ENCODE peak calls at places on chromosomes 2 and 18, in four cellular contexts. B, H, F and R are unnamed samples.

GRCh38 chr18:59971871-59972270 is 72.1 kb downstream of the PMAIP1 start:
- DNase-seq in F (no peak), H (no peak), B (no peak), R (no peak)

GRCh38 chr2:42095923-42096408 is 48.1 kb downstream of the PKDCC start:
- DNase-seq in B (peak; percentile 83), F (peak; percentile 54), H (peak; percentile 83), R (peak; percentile 84)

GRCh38 chr2:2846379-2847130 is 515.5 kb upstream of the MYT1L start:
- DNase-seq in F (peak; percentile 94), B (peak; percentile 74), H (no peak), R (no peak)

GRCh38 chr2:172788871-172789270 is 53.2 kb downstream of the RAPGEF4 start:
- DNase-seq in H (no peak), F (no peak), B (no peak), R (no peak)

GRCh38 chr18:5036523-5036922 is 160.5 kb downstream of the AKAIN1 start:
- DNase-seq in B (no peak), H (no peak), F (no peak), R (no peak)

GRCh38 chr2:128445533-128445900 is 126.8 kb upstream of the HS6ST1 start:
- DNase-seq in B (no peak), H (no peak), F (no peak), R (no peak)

GRCh38 chr18:44709297-44710117 is 28.8 kb downstream of the SETBP1 start:
- DNase-seq in H (no peak), B (no peak), F (no peak), R (no peak)

GRCh38 chr2:171046056-171046560 is 114.6 kb downstream of the TLK1 start:
- DNase-seq in B (no peak), F (no peak), H (peak; percentile 55), R (no peak)

GRCh38 chr2:236393581-236393980 is 129.4 kb upstream of the ASB18 start:
- DNase-seq in B (no peak), F (no peak), H (no peak), R (no peak)

GRCh38 chr2:168541887-168542286 is 85.8 kb downstream of the CERS6 start:
- DNase-seq in F (no peak), B (no peak), H (no peak), R (no peak)

GRCh38 chr2:226699321-226699720 is 100.3 kb downstream of the IRS1 start:
- DNase-seq in F (peak; percentile 4), B (peak; percentile 22), H (peak; percentile 59), R (peak; percentile 62)

GRCh38 chr2:52676056-52676455 is 1091.5 kb upstream of the CHAC2 start:
- DNase-seq in B (no peak), F (no peak), H (peak; percentile 50), R (no peak)

GRCh38 chr18:25349926-25350560 is 1.9 kb downstream of the ZNF521 start:
- DNase-seq in F (no peak), B (no peak), H (peak; percentile 13), R (peak; percentile 64)

GRCh38 chr2:96156926-96157648 is 11.8 kb upstream of the DUSP2 start:
- DNase-seq in B (no peak), F (no peak), H (no peak), R (no peak)

GRCh38 chr2:118119158-118119715 is 31.0 kb downstream of the INSIG2 start:
- DNase-seq in B (no peak), F (no peak), H (no peak), R (peak; percentile 13)

GRCh38 chr2:54909006-54909405 is 141.2 kb downstream of the RTN4 start:
- DNase-seq in H (peak; percentile 69), B (no peak), F (no peak), R (peak; percentile 66)

GRCh38 chr18:3453540-3454364 is 3.8 kb downstream of the TGIF1 start:
- DNase-seq in F (peak; percentile 9), H (peak; percentile 98), B (peak; percentile 76), R (peak; percentile 97)

GRCh38 chr2:171404258-171404657 is 29.5 kb downstream of the METTL8 start:
- DNase-seq in F (no peak), H (peak; percentile 79), B (no peak), R (peak; percentile 84)

GRCh38 chr2:47767497-47767844 is 15.5 kb upstream of the MSH6 start:
- DNase-seq in F (no peak), H (no peak), B (no peak), R (no peak)

DNA sequence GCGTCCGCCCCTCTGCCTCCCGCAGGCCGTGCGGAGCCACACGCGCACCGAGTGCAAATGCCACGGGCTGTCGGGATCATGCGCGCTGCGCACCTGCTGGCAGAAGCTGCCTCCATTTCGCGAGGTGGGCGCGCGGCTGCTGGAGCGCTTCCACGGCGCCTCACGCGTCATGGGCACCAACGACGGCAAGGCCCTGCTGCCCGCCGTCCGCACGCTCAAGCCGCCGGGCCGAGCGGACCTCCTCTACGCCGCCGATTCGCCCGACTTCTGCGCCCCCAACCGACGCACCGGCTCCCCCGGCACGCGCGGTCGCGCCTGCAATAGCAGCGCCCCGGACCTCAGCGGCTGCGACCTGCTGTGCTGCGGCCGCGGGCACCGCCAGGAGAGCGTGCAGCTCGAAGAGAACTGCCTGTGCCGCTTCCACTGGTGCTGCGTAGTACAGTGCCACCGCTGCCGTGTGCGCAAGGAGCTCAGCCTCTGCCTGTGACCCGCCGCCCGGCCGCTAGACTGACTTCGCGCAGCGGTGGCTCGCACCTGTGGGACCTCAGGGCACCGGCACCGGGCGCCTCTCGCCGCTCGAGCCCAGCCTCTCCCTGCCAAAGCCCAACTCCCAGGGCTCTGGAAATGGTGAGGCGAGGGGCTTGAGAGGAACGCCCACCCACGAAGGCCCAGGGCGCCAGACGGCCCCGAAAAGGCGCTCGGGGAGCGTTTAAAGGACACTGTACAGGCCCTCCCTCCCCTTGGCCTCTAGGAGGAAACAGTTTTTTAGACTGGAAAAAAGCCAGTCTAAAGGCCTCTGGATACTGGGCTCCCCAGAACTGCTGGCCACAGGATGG is 7.1 kb upstream of the WNT10A start:
- DNase-seq in B (no peak), H (no peak), F (no peak), R (no peak)
- H3K4me3 ChIP-seq in B (no peak overlapping the region), H (no peak overlapping the region), F (no peak overlapping the region), R (no peak overlapping the region)

GRCh38 chr18:12155996-12156395 is 62.4 kb downstream of the ANKRD62 start:
- DNase-seq in B (no peak), F (no peak), H (no peak), R (peak; percentile 5)
- H3K27me3 ChIP-seq in B (no peaks in the 10 kb centered on the region), F (no peaks in the 10 kb centered on the region), H (peaks cover 7% of the 10 kb centered on the region), R (no peaks in the 10 kb centered on the region)

DNA sequence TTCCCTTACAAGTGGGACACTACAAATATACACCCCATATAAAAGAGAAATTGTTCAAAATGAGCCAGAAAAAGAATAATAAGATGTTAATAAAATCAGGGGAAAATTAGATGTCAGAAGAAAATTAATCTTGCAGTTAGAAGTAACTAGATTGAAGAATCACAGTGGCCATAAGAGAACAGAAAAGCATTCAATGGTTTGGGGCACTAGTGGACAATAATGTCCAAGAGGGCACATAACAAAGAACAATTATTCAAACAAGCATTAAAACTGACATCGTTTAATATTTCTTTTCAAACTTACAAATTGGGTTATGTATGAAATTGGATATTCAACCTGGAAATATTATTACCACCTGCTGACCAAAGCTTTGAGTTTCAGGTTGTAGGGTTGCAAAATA is 12.9 kb downstream of the TCF4 start:
- DNase-seq in H (no peak), B (no peak), F (no peak), R (no peak)
- H3K27ac ChIP-seq in H (no peak overlapping the region), B (no peak overlapping the region), F (no peak overlapping the region), R (no peak overlapping the region)

DNA sequence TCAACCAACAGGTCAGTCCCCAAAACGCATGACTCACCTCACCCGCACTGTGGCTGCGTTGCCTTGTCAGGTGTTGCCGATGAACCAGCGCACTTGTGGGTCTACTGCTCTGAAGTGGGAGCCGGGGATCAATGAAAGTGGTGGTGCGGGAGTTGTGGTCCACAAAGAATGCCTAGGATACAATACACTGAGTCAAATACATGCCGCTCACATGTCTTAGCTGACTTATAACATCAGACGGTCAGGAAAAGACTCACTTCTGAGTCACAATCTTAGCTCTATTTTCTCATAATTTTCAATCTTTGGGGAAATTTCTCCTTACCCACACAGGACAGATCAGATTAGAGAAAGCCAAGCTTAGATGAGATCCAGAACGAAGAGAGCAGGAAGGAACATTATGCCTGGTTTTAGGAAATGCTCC is 107.1 kb upstream of the STK17B start:
- DNase-seq in F (no peak), B (no peak), H (peak; percentile 91), R (peak; percentile 88)
- H3K4me3 ChIP-seq in F (no peak overlapping the region), B (no peak overlapping the region), H (no peak overlapping the region), R (peak overlapping the region; percentile 20)